ENCODE peak calls at places on chromosomes 4 and X, in eight cellular contexts. D, Z, O, S, B, X, A and U are unnamed samples.

GRCh38 chrX:148940411-148940996 is 440.1 kb downstream of the AFF2 start:
- DNase-seq in D (no peak), Z (no peak), O (no peak), S (no peak), B (no peak), X (no peak), A (no peak), U (no peak)

GRCh38 chr4:1075809-1076524 is 37.4 kb downstream of the RNF212 start:
- DNase-seq in D (no peak), Z (no peak), O (no peak), S (peak; percentile 66), B (no peak), X (no peak), A (no peak), U (no peak)

GRCh38 chr4:87469390-87469789 is 47.0 kb downstream of the NUDT9 start:
- DNase-seq in D (no peak), Z (no peak), O (no peak), S (no peak), B (no peak), X (no peak), A (no peak), U (no peak)

GRCh38 chrX:689983-690382 is 59.4 kb downstream of the SHOX start:
- DNase-seq in D (no peak), Z (no peak), O (no peak), S (no peak), B (no peak), X (no peak), A (no peak), U (no peak)

GRCh38 chrX:51743179-51743957 is at the start of gene GSPT2:
- DNase-seq in D (peak; percentile 17), Z (peak; percentile 75), O (peak; percentile 52), S (no peak), B (peak; percentile 71), X (no peak), A (peak; percentile 51), U (no peak)

GRCh38 chrX:29687687-29688086 is 527.7 kb upstream of the MAGEB2 start:
- DNase-seq in D (no peak), Z (no peak), O (peak; percentile 34), S (no peak), B (no peak), X (no peak), A (peak; percentile 57), U (no peak)

GRCh38 chr4:56768772-56769171 is 52.7 kb downstream of the SPINK2 start:
- DNase-seq in D (no peak), Z (no peak), O (no peak), S (no peak), B (no peak), X (no peak), A (no peak), U (no peak)

GRCh38 chrX:12970691-12971202 is 4.2 kb upstream of the TMSB4X start:
- DNase-seq in D (no peak), Z (no peak), O (no peak), S (no peak), B (no peak), X (no peak), A (no peak), U (no peak)

GRCh38 chr4:54400802-54401201 is 171.7 kb downstream of the PDGFRA start:
- DNase-seq in D (no peak), Z (peak; percentile 46), O (peak; percentile 72), S (no peak), B (no peak), X (no peak), A (peak; percentile 91), U (no peak)

GRCh38 chrX:72260448-72260847 is 16.6 kb downstream of the RPS4X start:
- DNase-seq in D (no peak), Z (no peak), O (no peak), S (no peak), B (no peak), X (no peak), A (no peak), U (no peak)

GRCh38 chrX:87975365-87975764 is 457.8 kb downstream of the KLHL4 start:
- DNase-seq in D (no peak), Z (no peak), O (no peak), S (no peak), B (no peak), X (no peak), A (no peak), U (no peak)

GRCh38 chrX:70970482-70970999 is 39.6 kb upstream of the SLC7A3 start:
- DNase-seq in D (no peak), Z (no peak), O (peak; percentile 32), S (no peak), B (no peak), X (no peak), A (no peak), U (no peak)

GRCh38 chr4:148453833-148454232 is 11.6 kb upstream of the NR3C2 start:
- DNase-seq in D (no peak), Z (no peak), O (no peak), S (no peak), B (no peak), X (no peak), A (no peak), U (no peak)

GRCh38 chrX:44451056-44451455 is 91.6 kb downstream of the FUNDC1 start:
- DNase-seq in D (no peak), Z (no peak), O (no peak), S (no peak), B (no peak), X (no peak), A (no peak), U (no peak)

GRCh38 chrX:47745386-47745785 is 86.4 kb upstream of the UXT start:
- DNase-seq in D (no peak), Z (no peak), O (no peak), S (no peak), B (no peak), X (no peak), A (no peak), U (no peak)